ENCODE peak calls at places on chromosomes 3 and 15, in eight cellular contexts. I is RWPE2, A is psoas muscle, W is left ventricle myocardium inferior, P is astrocyte, M is H9, V is body of pancreas, E is right atrium auricular region. H is an unnamed sample.

GRCh38 chr3:154904328-154904727 is 175.8 kb upstream of the MME start:
- DNase-seq in I (no peak), A (no peak), W (no peak), P (no peak), M (peak; percentile 32), V (no peak), E (no peak), H (no peak)

GRCh38 chr15:85036716-85037115 is 55.1 kb downstream of the PDE8A start:
- DNase-seq in I (no peak), A (no peak), W (no peak), P (no peak), M (no peak), V (no peak), E (no peak), H (no peak)

GRCh38 chr3:170471149-170471548 is 52.5 kb downstream of the CLDN11 start:
- DNase-seq in I (no peak), A (no peak), W (no peak), P (no peak), M (no peak), V (no peak), E (no peak), H (no peak)

GRCh38 chr3:440826-441225 is 244.3 kb downstream of the CHL1 start:
- DNase-seq in I (no peak), A (no peak), W (no peak), P (no peak), M (no peak), V (no peak), E (no peak), H (no peak)

GRCh38 chr3:66393486-66394260 is 107.1 kb downstream of the LRIG1 start:
- DNase-seq in I (no peak), A (peak; percentile 54), W (no peak), P (peak; percentile 75), M (no peak), V (peak; percentile 6), E (no peak), H (no peak)

GRCh38 chr15:61794881-61795280 is 265.4 kb downstream of the VPS13C start:
- DNase-seq in I (no peak), A (no peak), W (no peak), P (no peak), M (no peak), V (no peak), E (no peak), H (no peak)

GRCh38 chr3:99500485-99500884 is 137.9 kb upstream of the COL8A1 start:
- DNase-seq in I (no peak), A (no peak), W (no peak), P (no peak), M (no peak), V (no peak), E (no peak), H (no peak)

GRCh38 chr15:81254277-81255265 is 57.9 kb downstream of the IL16 start:
- DNase-seq in I (no peak), A (no peak), W (no peak), P (no peak), M (no peak), V (no peak), E (no peak), H (no peak)

DNA sequence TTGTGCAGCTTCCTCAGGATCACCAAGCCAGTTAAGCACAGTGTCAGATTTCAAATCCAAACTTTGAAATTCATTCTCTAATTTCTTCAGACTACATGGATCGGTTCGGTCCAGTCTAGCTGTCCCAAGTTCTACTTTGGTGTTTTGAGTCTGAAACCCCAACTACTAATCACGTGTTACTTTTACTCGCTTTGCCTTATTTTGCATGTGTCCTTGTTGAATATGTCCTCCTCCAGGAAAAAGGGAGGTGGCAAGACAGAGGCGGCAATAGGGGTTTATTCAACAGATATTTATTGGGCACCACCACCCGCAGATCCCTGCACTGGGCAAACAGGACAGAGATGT is 496 bp upstream of the GXYLT2 start:
- DNase-seq in I (no peak), A (no peak), W (no peak), P (no peak), M (no peak), V (no peak), E (no peak), H (no peak)
- H3K27me3 ChIP-seq in I (no peaks in the 10 kb centered on the region), A (no peaks in the 10 kb centered on the region), W (peaks cover 6% of the 10 kb centered on the region), P (no peaks in the 10 kb centered on the region), M (peaks cover 4% of the 10 kb centered on the region), V (no peaks in the 10 kb centered on the region), E (no peaks in the 10 kb centered on the region), H (no peaks in the 10 kb centered on the region)

GRCh38 chr3:128473180-128473519 is 6.5 kb upstream of the DNAJB8 start:
- DNase-seq in I (no peak), A (no peak), W (no peak), P (no peak), M (no peak), V (peak; percentile 72), E (no peak), H (no peak)

GRCh38 chr3:128472462-128473179 is 5.9 kb upstream of the DNAJB8 start:
- DNase-seq in I (no peak), A (no peak), W (no peak), P (no peak), M (no peak), V (peak; percentile 90), E (no peak), H (no peak)

GRCh38 chr3:128471720-128472119 is 5.0 kb upstream of the DNAJB8 start:
- DNase-seq in I (no peak), A (no peak), W (no peak), P (no peak), M (no peak), V (no peak), E (no peak), H (no peak)

GRCh38 chr3:128475355-128475754 is 8.7 kb upstream of the DNAJB8 start:
- DNase-seq in I (no peak), A (no peak), W (no peak), P (no peak), M (no peak), V (no peak), E (no peak), H (no peak)

GRCh38 chr3:128473737-128474136 is 7.0 kb upstream of the DNAJB8 start:
- DNase-seq in I (no peak), A (no peak), W (no peak), P (no peak), M (no peak), V (no peak), E (no peak), H (no peak)
- H3K27me3 ChIP-seq in I (no peaks in the 10 kb centered on the region), A (peaks cover 16% of the 10 kb centered on the region), W (peaks cover 84% of the 10 kb centered on the region), P (peaks cover 59% of the 10 kb centered on the region), M (peaks cover 48% of the 10 kb centered on the region), V (no peaks in the 10 kb centered on the region), E (no peaks in the 10 kb centered on the region), H (peaks cover 51% of the 10 kb centered on the region)

GRCh38 chr15:66041276-66041675 is 172.0 kb downstream of the RAB11A start:
- DNase-seq in I (no peak), A (no peak), W (no peak), P (no peak), M (no peak), V (no peak), E (no peak), H (no peak)
- H3K27me3 ChIP-seq in I (peaks cover 5% of the 10 kb centered on the region), A (peaks cover 8% of the 10 kb centered on the region), W (peaks cover 83% of the 10 kb centered on the region), P (peaks cover 37% of the 10 kb centered on the region), M (no peaks in the 10 kb centered on the region), V (no peaks in the 10 kb centered on the region), E (no peaks in the 10 kb centered on the region), H (no peaks in the 10 kb centered on the region)

GRCh38 chr3:113571360-113571759 is 39.0 kb downstream of the SIDT1 start:
- DNase-seq in I (no peak), A (no peak), W (no peak), P (no peak), M (no peak), V (no peak), E (no peak), H (no peak)
- H3K27me3 ChIP-seq in I (no peaks in the 10 kb centered on the region), A (no peaks in the 10 kb centered on the region), W (peaks cover 55% of the 10 kb centered on the region), P (peaks cover 13% of the 10 kb centered on the region), M (no peaks in the 10 kb centered on the region), V (no peaks in the 10 kb centered on the region), E (no peaks in the 10 kb centered on the region), H (peaks cover 3% of the 10 kb centered on the region)

H was measured in tibial artery.